ENCODE peak calls at places on chromosomes 2 and 18, in ten cellular contexts. I is Right ventricle myocardium inferior; L is SK-N-DZ; N is CD4-positive, alpha-beta T cell; H is fibroblast of pulmonary artery; A is BJ; B is activated CD4-positive, alpha-beta T cell treated with anti-CD3 and anti-CD28 coated beads, Interleukin-2, amount 50 U/mL, for 1 hour; K is hepatocyte; C is activated T-cell treated with anti-CD3 and anti-CD28 coated beads for 1 hour; X is Daoy. W is an unnamed sample.

GRCh38 chr18:28127763-28128737 is 48.9 kb downstream of the CDH2 start:
- DNase-seq in C (no peak), N (no peak), K (peak; percentile 21), I (no peak), L (no peak), B (no peak), H (no peak), A (no peak), X (peak; percentile 36), W (no peak)

GRCh38 chr2:140895378-140895777 is 1235.4 kb downstream of the LRP1B start:
- DNase-seq in A (no peak), L (no peak), C (no peak), I (no peak), N (no peak), X (no peak), K (no peak), H (no peak), B (no peak), W (no peak)

GRCh38 chr2:214376631-214377624 is 33.9 kb upstream of the VWC2L start:
- DNase-seq in N (no peak), K (no peak), L (no peak), H (no peak), A (no peak), C (no peak), B (no peak), I (no peak), X (no peak), W (no peak)

GRCh38 chr18:37138456-37138855 is 309.5 kb downstream of the KIAA1328 start:
- DNase-seq in X (no peak), N (no peak), B (no peak), K (no peak), A (no peak), L (no peak), H (no peak), I (no peak), C (no peak), W (no peak)

GRCh38 chr2:72118386-72118785 is 29.3 kb downstream of the CYP26B1 start:
- DNase-seq in L (no peak), B (no peak), X (no peak), I (no peak), H (no peak), A (no peak), K (no peak), C (no peak), N (no peak), W (no peak)

GRCh38 chr2:65778126-65778525 is 345.7 kb upstream of the SPRED2 start:
- DNase-seq in I (no peak), H (no peak), C (no peak), A (no peak), L (no peak), X (no peak), N (no peak), K (no peak), B (no peak), W (no peak)

GRCh38 chr2:19900536-19901200 is 1.1 kb downstream of the TTC32 start:
- DNase-seq in H (peak; percentile 35), I (no peak), B (peak; percentile 11), X (peak; percentile 16), A (no peak), C (no peak), K (no peak), L (no peak), N (peak; percentile 16), W (peak; percentile 10)

GRCh38 chr2:217653240-217653639 is 349.6 kb downstream of the TNS1 start:
- DNase-seq in C (no peak), N (no peak), B (no peak), L (no peak), I (no peak), X (peak; percentile 77), K (peak; percentile 76), H (peak; percentile 61), A (peak; percentile 95), W (no peak)

GRCh38 chr2:128291161-128291843 is 27.4 kb downstream of the HS6ST1 start:
- DNase-seq in I (peak; percentile 65), L (no peak), X (no peak), A (no peak), B (no peak), C (no peak), H (no peak), N (no peak), K (no peak), W (no peak)

GRCh38 chr2:240199133-240199870 is 58.8 kb upstream of the OTOS start:
- DNase-seq in L (no peak), K (no peak), H (no peak), A (no peak), I (no peak), N (no peak), X (no peak), B (no peak), C (no peak), W (no peak)

GRCh38 chr2:48287971-48288370 is 242.0 kb upstream of the STON1 start:
- DNase-seq in I (no peak), K (no peak), A (no peak), L (no peak), H (no peak), B (no peak), C (no peak), X (no peak), N (no peak), W (no peak)

GRCh38 chr2:28346587-28346986 is 46.1 kb upstream of the FOSL2 start:
- DNase-seq in H (no peak), B (no peak), I (no peak), X (no peak), L (peak; percentile 51), K (peak; percentile 57), C (no peak), A (peak; percentile 62), N (no peak), W (no peak)

GRCh38 chr2:63734510-63734909 is 107.2 kb upstream of the UGP2 start:
- DNase-seq in C (no peak), N (no peak), H (peak; percentile 28), L (no peak), B (no peak), I (no peak), K (no peak), A (no peak), X (no peak), W (no peak)

GRCh38 chr18:24514439-24514838 is 54.0 kb downstream of the HRH4 start:
- DNase-seq in K (no peak), I (no peak), A (no peak), L (no peak), X (peak; percentile 53), H (peak; percentile 57), N (no peak), C (no peak), B (no peak), W (no peak)

GRCh38 chr2:237072067-237072931 is 13.4 kb upstream of the COPS8 start:
- DNase-seq in B (peak; percentile 74), I (peak; percentile 86), H (peak; percentile 77), K (peak; percentile 81), N (peak; percentile 71), X (peak; percentile 57), A (no peak), L (peak; percentile 59), C (peak; percentile 75), W (peak; percentile 62)

GRCh38 chr2:111135910-111136297 is 15.2 kb downstream of the BCL2L11 start:
- DNase-seq in X (peak; percentile 84), K (no peak), A (no peak), I (no peak), C (no peak), H (peak; percentile 73), B (no peak), N (no peak), L (no peak), W (no peak)

GRCh38 chr2:112881217-112882000 is 29.6 kb upstream of the IL37 start:
- DNase-seq in N (no peak), C (no peak), L (no peak), I (no peak), H (peak; percentile 96), X (peak; percentile 96), A (peak; percentile 82), B (no peak), K (no peak), W (no peak)

GRCh38 chr2:7239078-7239477 is 321.9 kb downstream of the RNF144A start:
- DNase-seq in N (no peak), B (no peak), H (no peak), C (no peak), X (no peak), A (no peak), I (no peak), K (no peak), L (no peak), W (no peak)

GRCh38 chr2:106095478-106096392 is 98.4 kb downstream of the UXS1 start:
- DNase-seq in I (no peak), B (peak; percentile 86), L (no peak), A (no peak), X (no peak), C (peak; percentile 71), K (no peak), H (no peak), N (peak; percentile 89), W (peak; percentile 70)

GRCh38 chr2:195871326-195871725 is 197.3 kb downstream of the DNAH7 start:
- DNase-seq in B (no peak), A (no peak), L (no peak), C (no peak), I (no peak), H (no peak), X (no peak), N (no peak), K (no peak), W (no peak)

GRCh38 chr2:198525196-198525595 is 720.8 kb downstream of the PLCL1 start:
- DNase-seq in I (no peak), L (no peak), N (no peak), H (no peak), K (no peak), A (no peak), X (no peak), C (no peak), B (no peak), W (no peak)

GRCh38 chr2:31188141-31188540 is 29.2 kb downstream of the CAPN14 start:
- DNase-seq in L (no peak), N (no peak), K (no peak), C (no peak), B (no peak), I (no peak), H (no peak), X (no peak), A (no peak), W (no peak)

GRCh38 chr2:220662415-220662814 is 909.7 kb downstream of the EPHA4 start:
- DNase-seq in B (no peak), K (no peak), L (no peak), N (no peak), A (no peak), X (no peak), I (no peak), H (no peak), C (no peak), W (no peak)

GRCh38 chr2:98769784-98770183 is 38.9 kb upstream of the MGAT4A start:
- DNase-seq in H (no peak), A (no peak), L (peak; percentile 77), I (no peak), X (no peak), K (no peak), N (no peak), C (no peak), B (peak; percentile 30), W (peak; percentile 30)

GRCh38 chr2:220445429-220446105 is 818.1 kb downstream of the SLC4A3 start:
- DNase-seq in B (no peak), X (no peak), N (no peak), K (no peak), I (no peak), H (peak; percentile 27), A (no peak), C (no peak), L (no peak), W (no peak)

GRCh38 chr2:240216197-240216596 is 75.7 kb upstream of the OTOS start:
- DNase-seq in I (no peak), K (no peak), B (no peak), N (no peak), X (no peak), A (no peak), H (no peak), C (no peak), L (no peak), W (no peak)

GRCh38 chr2:1627628-1628371 is 116.5 kb downstream of the PXDN start:
- DNase-seq in L (no peak), N (no peak), H (no peak), I (no peak), A (no peak), B (no peak), X (no peak), K (no peak), C (no peak), W (no peak)

GRCh38 chr18:79584491-79585394 is 94.9 kb upstream of the CTDP1 start:
- DNase-seq in H (no peak), B (no peak), X (no peak), A (no peak), C (no peak), L (no peak), K (no peak), N (no peak), I (no peak), W (peak; percentile 43)

W was measured in CD8-positive, alpha-beta memory T cell.